ENCODE peak calls at places on chromosome 21, in four cellular contexts. One of them, this sample, is unnamed.

GRCh38 chr21:35386491-35387079 is 337.5 kb upstream of the RUNX1 start:
- DNase-seq in pulmonary artery endothelial cell: no peak
- DNase-seq in tibial artery: no peak
- DNase-seq in posterior cingulate gyrus: no peak
- DNase-seq in this sample: no peak

GRCh38 chr21:36554411-36555157 is 74.7 kb upstream of the CLDN14 start:
- DNase-seq in pulmonary artery endothelial cell: no peak
- DNase-seq in tibial artery: peak; percentile 46
- DNase-seq in posterior cingulate gyrus: no peak
- DNase-seq in this sample: no peak

GRCh38 chr21:33403128-33403785 is at the start of gene IFNGR2:
- DNase-seq in pulmonary artery endothelial cell: no peak
- DNase-seq in tibial artery: peak; percentile 71
- DNase-seq in posterior cingulate gyrus: no peak
- DNase-seq in this sample: no peak

GRCh38 chr21:29145354-29145782 is 14.9 kb downstream of the MAP3K7CL start:
- DNase-seq in pulmonary artery endothelial cell: peak; percentile 84
- DNase-seq in tibial artery: peak; percentile 73
- DNase-seq in posterior cingulate gyrus: no peak
- DNase-seq in this sample: peak; percentile 81

GRCh38 chr21:33441489-33442477 is 38.0 kb downstream of the TMEM50B start:
- DNase-seq in pulmonary artery endothelial cell: no peak
- DNase-seq in tibial artery: peak; percentile 78
- DNase-seq in posterior cingulate gyrus: no peak
- DNase-seq in this sample: peak; percentile 41

GRCh38 chr21:45018131-45019075 is 56.0 kb upstream of the ADARB1 start:
- DNase-seq in pulmonary artery endothelial cell: no peak
- DNase-seq in tibial artery: peak; percentile 88
- DNase-seq in posterior cingulate gyrus: peak; percentile 59
- DNase-seq in this sample: peak; percentile 35

GRCh38 chr21:43777953-43778352 is 1.8 kb upstream of the CSTB start:
- DNase-seq in pulmonary artery endothelial cell: no peak
- DNase-seq in tibial artery: no peak
- DNase-seq in posterior cingulate gyrus: no peak
- DNase-seq in this sample: no peak

GRCh38 chr21:33948096-33948950 is 32.7 kb upstream of the ATP5PO start:
- DNase-seq in pulmonary artery endothelial cell: no peak
- DNase-seq in tibial artery: peak; percentile 76
- DNase-seq in posterior cingulate gyrus: peak; percentile 92
- DNase-seq in this sample: peak; percentile 50

GRCh38 chr21:22120616-22121266 is 1122.5 kb downstream of the NCAM2 start:
- DNase-seq in pulmonary artery endothelial cell: no peak
- DNase-seq in tibial artery: no peak
- DNase-seq in posterior cingulate gyrus: no peak
- DNase-seq in this sample: no peak

GRCh38 chr21:18646114-18646513 is 242.5 kb upstream of the TMPRSS15 start:
- DNase-seq in pulmonary artery endothelial cell: no peak
- DNase-seq in tibial artery: no peak
- DNase-seq in posterior cingulate gyrus: no peak
- DNase-seq in this sample: no peak

GRCh38 chr21:39153373-39153772 is 29.9 kb downstream of the PSMG1 start:
- DNase-seq in pulmonary artery endothelial cell: no peak
- DNase-seq in tibial artery: no peak
- DNase-seq in posterior cingulate gyrus: no peak
- DNase-seq in this sample: no peak

This sample was measured in gastrocnemius medialis.